ENCODE peak calls at places on chromosomes 6 and 20, in six cellular contexts. I is PC-3; J is mammary epithelial cell; O is foreskin fibroblast; C is SK-N-SH; N is CD8-positive, alpha-beta T cell. Q is an unnamed sample.

GRCh38 chr20:44765647-44766367 is 20.1 kb downstream of the KCNK15 start:
- DNase-seq in I (peak; percentile 49), J (peak; percentile 56), O (no peak), C (no peak), N (no peak), Q (no peak)

GRCh38 chr20:8398289-8399051 is 266.4 kb downstream of the PLCB1 start:
- DNase-seq in I (no peak), J (no peak), O (no peak), C (no peak), N (no peak), Q (no peak)

GRCh38 chr6:133804263-133804662 is 84.7 kb upstream of the TCF21 start:
- DNase-seq in I (no peak), J (no peak), O (no peak), C (no peak), N (no peak), Q (no peak)

GRCh38 chr6:73491371-73491770 is 29.5 kb downstream of the EEF1A1 start:
- DNase-seq in I (no peak), J (no peak), O (no peak), C (no peak), N (no peak), Q (no peak)

GRCh38 chr20:22402990-22403859 is 181.1 kb downstream of the FOXA2 start:
- DNase-seq in I (peak; percentile 84), J (no peak), O (no peak), C (no peak), N (no peak), Q (no peak)

GRCh38 chr20:32052090-32052791 is at the start of gene HCK:
- DNase-seq in I (no peak), J (no peak), O (no peak), C (peak; percentile 57), N (no peak), Q (no peak)

GRCh38 chr6:3835055-3835731 is 14.0 kb upstream of the FAM50B start:
- DNase-seq in I (no peak), J (no peak), O (no peak), C (no peak), N (no peak), Q (no peak)

GRCh38 chr6:36934868-36935267 is 19.7 kb upstream of the PI16 start:
- DNase-seq in I (no peak), J (peak; percentile 12), O (no peak), C (no peak), N (no peak), Q (no peak)

GRCh38 chr20:4961746-4962145 is 39.6 kb downstream of the SLC23A2 start:
- DNase-seq in I (no peak), J (peak; percentile 19), O (peak; percentile 48), C (no peak), N (peak; percentile 11), Q (no peak)

GRCh38 chr20:23257848-23258746 is 92.5 kb upstream of the NXT1 start:
- DNase-seq in I (peak; percentile 74), J (peak; percentile 78), O (peak; percentile 79), C (peak; percentile 20), N (no peak), Q (peak; percentile 46)

GRCh38 chr20:1809121-1809520 is 86.1 kb upstream of the SIRPA start:
- DNase-seq in I (peak; percentile 94), J (peak; percentile 96), O (peak; percentile 77), C (no peak), N (no peak), Q (peak; percentile 73)

GRCh38 chr20:55252525-55252924 is 752.8 kb downstream of the CBLN4 start:
- DNase-seq in I (no peak), J (no peak), O (no peak), C (no peak), N (no peak), Q (no peak)

GRCh38 chr20:1341561-1342265 is 12.8 kb upstream of the SDCBP2 start:
- DNase-seq in I (peak; percentile 45), J (no peak), O (peak; percentile 83), C (no peak), N (no peak), Q (peak; percentile 29)

GRCh38 chr20:45919536-45919933 is 7.6 kb upstream of the PLTP start:
- DNase-seq in I (no peak), J (no peak), O (peak; percentile 64), C (no peak), N (no peak), Q (no peak)

GRCh38 chr20:36847009-36847709 is 28.8 kb upstream of the TLDC2 start:
- DNase-seq in I (no peak), J (peak; percentile 80), O (peak; percentile 89), C (no peak), N (no peak), Q (no peak)

GRCh38 chr6:30321692-30322388 is 4.9 kb upstream of the TRIM39 start:
- DNase-seq in I (no peak), J (no peak), O (no peak), C (no peak), N (no peak), Q (no peak)

GRCh38 chr6:21846541-21847451 is 253.2 kb downstream of the SOX4 start:
- DNase-seq in I (peak; percentile 19), J (no peak), O (no peak), C (peak; percentile 35), N (no peak), Q (no peak)

GRCh38 chr6:39309942-39310531 is 4.2 kb downstream of the KCNK17 start:
- DNase-seq in I (peak; percentile 86), J (peak; percentile 50), O (peak; percentile 59), C (peak; percentile 88), N (peak; percentile 27), Q (peak; percentile 17)

GRCh38 chr6:89559487-89559886 is 79.1 kb downstream of the LYRM2 start:
- DNase-seq in I (no peak), J (no peak), O (no peak), C (no peak), N (no peak), Q (no peak)

GRCh38 chr6:20789162-20789561 is 254.9 kb downstream of the CDKAL1 start:
- DNase-seq in I (no peak), J (no peak), O (no peak), C (no peak), N (no peak), Q (no peak)

GRCh38 chr20:21090738-21091120 is 15.4 kb downstream of the LINC00237 start:
- DNase-seq in I (no peak), J (no peak), O (no peak), C (no peak), N (no peak), Q (no peak)

GRCh38 chr20:24657878-24658620 is 188.6 kb downstream of the SYNDIG1 start:
- DNase-seq in I (no peak), J (no peak), O (no peak), C (no peak), N (no peak), Q (no peak)

GRCh38 chr6:1773697-1774096 is 164.0 kb downstream of the FOXC1 start:
- DNase-seq in I (no peak), J (no peak), O (no peak), C (no peak), N (no peak), Q (no peak)

GRCh38 chr6:1770435-1770843 is 160.7 kb downstream of the FOXC1 start:
- DNase-seq in I (peak; percentile 18), J (peak; percentile 51), O (no peak), C (no peak), N (peak; percentile 18), Q (no peak)

GRCh38 chr6:1767481-1768246 is 157.9 kb downstream of the FOXC1 start:
- DNase-seq in I (peak; percentile 68), J (peak; percentile 50), O (peak; percentile 77), C (peak; percentile 51), N (no peak), Q (no peak)

GRCh38 chr6:1774541-1774940 is 164.8 kb downstream of the FOXC1 start:
- DNase-seq in I (no peak), J (no peak), O (no peak), C (no peak), N (no peak), Q (no peak)

GRCh38 chr6:1771324-1771723 is 161.6 kb downstream of the FOXC1 start:
- DNase-seq in I (peak; percentile 88), J (peak; percentile 76), O (peak; percentile 43), C (no peak), N (peak; percentile 6), Q (no peak)
- H3K4me3 ChIP-seq in I (no peak overlapping the region), J (no peak overlapping the region), O (no peak overlapping the region), C (no peak overlapping the region), N (no peak overlapping the region), Q (no peak overlapping the region)

DNA sequence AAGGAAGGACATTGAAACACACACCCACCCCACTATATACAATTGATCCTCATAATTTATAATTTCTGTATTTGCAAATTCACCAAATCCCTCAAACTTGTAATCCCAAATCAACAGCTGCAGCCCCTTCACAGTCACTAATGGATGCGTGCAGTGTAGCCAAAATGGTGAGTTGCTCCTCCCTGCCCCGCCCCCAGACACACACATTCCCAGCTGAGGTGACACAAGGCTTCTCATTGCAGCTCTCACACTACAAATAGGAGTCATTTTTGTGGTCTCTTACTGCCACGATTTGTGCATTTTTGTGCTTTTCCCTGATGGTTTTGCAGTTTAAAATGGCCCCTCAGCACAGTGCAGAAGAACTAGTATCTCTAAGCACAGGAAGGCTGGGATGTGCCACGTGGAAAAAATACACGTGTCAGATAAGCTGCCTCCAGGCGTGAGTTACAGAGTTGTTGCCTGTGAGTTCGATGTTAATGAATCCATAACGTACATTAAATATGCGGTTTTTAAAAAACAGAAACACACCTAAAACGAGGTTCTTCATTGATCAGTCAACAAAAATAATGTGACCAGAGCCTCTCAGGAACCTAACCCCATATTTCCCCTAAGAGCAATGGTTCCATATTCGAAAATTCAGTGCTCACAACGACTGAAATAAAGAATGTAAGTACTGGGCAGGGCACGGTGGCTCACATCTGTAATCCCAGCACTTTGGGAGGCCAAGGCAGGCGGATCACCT is 8.2 kb downstream of the ATP9A start:
- DNase-seq in I (no peak), J (no peak), O (no peak), C (no peak), N (no peak), Q (no peak)
- H3K4me3 ChIP-seq in I (no peak overlapping the region), J (no peak overlapping the region), O (no peak overlapping the region), C (no peak overlapping the region), N (no peak overlapping the region), Q (no peak overlapping the region)

GRCh38 chr20:41317536-41318270 is at the start of gene ZHX3:
- DNase-seq in I (peak; percentile 98), J (peak; percentile 95), O (peak; percentile 97), C (peak; percentile 100), N (peak; percentile 95), Q (peak; percentile 63)
- H3K4me3 ChIP-seq in I (peak within 1 kb of the TSS; percentile 83), J (peak within 1 kb of the TSS; percentile 79), O (peak within 1 kb of the TSS; percentile 86), C (peak within 1 kb of the TSS; percentile 87), N (peak within 1 kb of the TSS; percentile 67), Q (peak within 1 kb of the TSS; percentile 86)

DNA sequence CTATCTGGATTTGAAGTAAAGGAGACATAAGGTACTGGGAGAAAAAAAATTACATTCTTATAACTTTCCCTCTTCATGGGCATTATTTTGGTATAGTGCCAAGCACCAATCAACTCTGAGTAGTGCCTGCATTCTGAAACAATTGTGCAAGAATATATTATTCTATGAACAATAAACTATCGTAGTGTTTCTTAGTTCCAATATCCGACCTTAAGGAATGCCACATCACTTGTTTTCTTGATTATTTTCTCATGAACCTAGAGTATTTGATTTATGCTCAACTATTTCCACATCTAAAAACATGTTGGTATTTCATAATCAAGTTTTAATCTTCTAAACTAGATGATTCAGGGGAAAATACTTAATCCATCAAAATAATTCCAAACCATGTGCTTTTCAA is 294.4 kb upstream of the TBX18 start:
- DNase-seq in I (no peak), J (no peak), O (no peak), C (no peak), N (no peak), Q (no peak)
- H3K4me3 ChIP-seq in I (no peak overlapping the region), J (no peak overlapping the region), O (no peak overlapping the region), C (no peak overlapping the region), N (no peak overlapping the region), Q (no peak overlapping the region)

GRCh38 chr6:10588562-10589428 is 67.6 kb downstream of the GCNT2 start:
- DNase-seq in I (no peak), J (no peak), O (no peak), C (no peak), N (no peak), Q (no peak)
- H3K4me3 ChIP-seq in I (no peak overlapping the region), J (no peak overlapping the region), O (no peak overlapping the region), C (no peak overlapping the region), N (no peak overlapping the region), Q (no peak overlapping the region)

GRCh38 chr6:42177514-42178364 is 4.6 kb downstream of the GUCA1A start:
- DNase-seq in I (no peak), J (no peak), O (no peak), C (peak; percentile 88), N (no peak), Q (no peak)
- H3K4me3 ChIP-seq in I (no peak overlapping the region), J (no peak overlapping the region), O (no peak overlapping the region), C (peak overlapping the region; percentile 44), N (no peak overlapping the region), Q (peak overlapping the region; percentile 32)

Q was measured in AG04449.